ENCODE peak calls at places on chromosomes 3 and 15, in ten cellular contexts. U is islet precursor cell, G is SK-N-SH, S is RCC 7860, R is NCI-H2081, E is cardiac fibroblast, F is progenitor cell of endocrine pancreas, O is AML-193, L is NCI-H774, B is B cell. V is an unnamed sample.

GRCh38 chr3:37190667-37191066 is 16.3 kb upstream of the LRRFIP2 start:
- DNase-seq in U (no peak), G (no peak), S (no peak), R (no peak), E (no peak), F (no peak), O (no peak), L (no peak), B (no peak), V (no peak)

GRCh38 chr3:146187334-146187950 is 26.5 kb upstream of the PLOD2 start:
- DNase-seq in U (no peak), G (no peak), S (peak), R (peak), E (peak), F (no peak), O (peak), L (peak), B (no peak), V (no peak)

GRCh38 chr3:52244061-52244628 is 1.4 kb upstream of the PPM1M start:
- DNase-seq in U (peak), G (no peak), S (peak), R (no peak), E (peak), F (no peak), O (peak), L (no peak), B (no peak), V (no peak)

GRCh38 chr15:70098461-70099166 is 897 bp upstream of the TLE3 start:
- DNase-seq in U (peak), G (peak), S (no peak), R (peak), E (peak), F (peak), O (no peak), L (peak), B (no peak), V (no peak)

GRCh38 chr3:73656241-73656890 is 31.6 kb upstream of the PDZRN3 start:
- DNase-seq in U (peak), G (no peak), S (no peak), R (no peak), E (no peak), F (no peak), O (no peak), L (no peak), B (no peak), V (no peak)

GRCh38 chr15:45276851-45277250 is 24.8 kb downstream of the SLC28A2 start:
- DNase-seq in U (no peak), G (peak), S (peak), R (peak), E (peak), F (no peak), O (peak), L (no peak), B (no peak), V (no peak)

GRCh38 chr3:79086514-79086913 is 681.3 kb downstream of the ROBO1 start:
- DNase-seq in U (peak), G (peak), S (peak), R (peak), E (peak), F (peak), O (peak), L (no peak), B (no peak), V (peak)

GRCh38 chr3:123294296-123294938 is 92.7 kb downstream of the SEC22A start:
- DNase-seq in U (no peak), G (no peak), S (no peak), R (no peak), E (no peak), F (no peak), O (no peak), L (no peak), B (no peak), V (no peak)

GRCh38 chr3:42101048-42101447 is 9.9 kb downstream of the TRAK1 start:
- DNase-seq in U (no peak), G (no peak), S (peak), R (no peak), E (peak), F (no peak), O (peak), L (no peak), B (no peak), V (no peak)

GRCh38 chr15:40379853-40380252 is 2.7 kb upstream of the KNSTRN start:
- DNase-seq in U (no peak), G (no peak), S (peak), R (no peak), E (peak), F (no peak), O (peak), L (no peak), B (no peak), V (peak)

GRCh38 chr3:43765417-43766030 is 74.8 kb downstream of the ABHD5 start:
- DNase-seq in U (no peak), G (no peak), S (peak), R (no peak), E (peak), F (no peak), O (no peak), L (no peak), B (no peak), V (no peak)

GRCh38 chr15:38696120-38696727 is 131.6 kb upstream of the RASGRP1 start:
- DNase-seq in U (peak), G (no peak), S (peak), R (no peak), E (no peak), F (no peak), O (no peak), L (no peak), B (no peak), V (no peak)

GRCh38 chr15:94168250-94168649 is 63.1 kb upstream of the MCTP2 start:
- DNase-seq in U (no peak), G (no peak), S (no peak), R (no peak), E (no peak), F (no peak), O (peak), L (no peak), B (no peak), V (no peak)

GRCh38 chr3:117523407-117523806 is 813.8 kb downstream of the TUSC7 start:
- DNase-seq in U (peak), G (no peak), S (peak), R (no peak), E (no peak), F (no peak), O (no peak), L (no peak), B (no peak), V (no peak)

GRCh38 chr15:51223771-51224229 is 114.6 kb downstream of the CYP19A1 start:
- DNase-seq in U (no peak), G (no peak), S (peak), R (no peak), E (peak), F (no peak), O (no peak), L (no peak), B (no peak), V (peak)

GRCh38 chr3:66413151-66413751 is 87.6 kb downstream of the LRIG1 start:
- DNase-seq in U (peak), G (no peak), S (peak), R (no peak), E (no peak), F (no peak), O (no peak), L (no peak), B (no peak), V (peak)

GRCh38 chr15:96334705-96335428 is 4.4 kb downstream of the NR2F2 start:
- DNase-seq in U (no peak), G (no peak), S (no peak), R (peak), E (no peak), F (no peak), O (no peak), L (no peak), B (no peak), V (no peak)

GRCh38 chr3:33019981-33020380 is 68.5 kb downstream of the CCR4 start:
- DNase-seq in U (no peak), G (no peak), S (no peak), R (no peak), E (no peak), F (no peak), O (no peak), L (no peak), B (no peak), V (no peak)

GRCh38 chr15:50209804-50210203 is 27.8 kb downstream of the SLC27A2 start:
- DNase-seq in U (no peak), G (no peak), S (no peak), R (no peak), E (no peak), F (no peak), O (no peak), L (no peak), B (no peak), V (no peak)

GRCh38 chr15:88985547-88986393 is 72.6 kb upstream of the MFGE8 start:
- DNase-seq in U (no peak), G (no peak), S (no peak), R (no peak), E (no peak), F (no peak), O (no peak), L (no peak), B (no peak), V (no peak)

GRCh38 chr15:64582202-64582601 is 121.8 kb downstream of the ZNF609 start:
- DNase-seq in U (no peak), G (no peak), S (no peak), R (no peak), E (peak), F (no peak), O (no peak), L (no peak), B (no peak), V (no peak)

GRCh38 chr3:5245927-5246326 is 58.4 kb downstream of the EDEM1 start:
- DNase-seq in U (no peak), G (no peak), S (no peak), R (no peak), E (no peak), F (no peak), O (no peak), L (no peak), B (no peak), V (no peak)

GRCh38 chr15:99842071-99842470 is 108.8 kb upstream of the LYSMD4 start:
- DNase-seq in U (no peak), G (no peak), S (no peak), R (no peak), E (no peak), F (no peak), O (no peak), L (no peak), B (no peak), V (no peak)

GRCh38 chr15:55740981-55741591 is 1.9 kb downstream of the PRTG start:
- DNase-seq in U (no peak), G (no peak), S (no peak), R (no peak), E (no peak), F (no peak), O (no peak), L (no peak), B (no peak), V (no peak)

GRCh38 chr3:125053304-125053699 is 2.5 kb downstream of the HEG1 start:
- DNase-seq in U (no peak), G (no peak), S (no peak), R (no peak), E (no peak), F (no peak), O (no peak), L (no peak), B (no peak), V (no peak)

GRCh38 chr3:64398431-64398830 is 173.2 kb upstream of the PRICKLE2 start:
- DNase-seq in U (no peak), G (no peak), S (no peak), R (no peak), E (no peak), F (no peak), O (no peak), L (no peak), B (no peak), V (peak)

GRCh38 chr3:195188530-195188917 is 82.4 kb downstream of the XXYLT1 start:
- DNase-seq in U (no peak), G (no peak), S (no peak), R (no peak), E (no peak), F (no peak), O (no peak), L (no peak), B (no peak), V (no peak)

GRCh38 chr3:197373096-197373495 is 74.7 kb upstream of the DLG1 start:
- DNase-seq in U (no peak), G (no peak), S (no peak), R (no peak), E (no peak), F (no peak), O (no peak), L (no peak), B (no peak), V (no peak)

GRCh38 chr15:41927516-41927915 is 33.7 kb upstream of the SPTBN5 start:
- DNase-seq in U (no peak), G (no peak), S (no peak), R (no peak), E (no peak), F (no peak), O (no peak), L (no peak), B (no peak), V (no peak)

GRCh38 chr3:100330651-100331050 is 3.9 kb upstream of the NIT2 start:
- DNase-seq in U (no peak), G (no peak), S (no peak), R (no peak), E (no peak), F (no peak), O (no peak), L (no peak), B (no peak), V (no peak)

GRCh38 chr3:184405075-184406060 is 25.5 kb downstream of the CHRD start:
- DNase-seq in U (no peak), G (no peak), S (no peak), R (no peak), E (no peak), F (no peak), O (no peak), L (no peak), B (no peak), V (no peak)

GRCh38 chr3:11582123-11582968 is 61.4 kb downstream of the VGLL4 start:
- DNase-seq in U (peak), G (peak), S (peak), R (peak), E (peak), F (no peak), O (no peak), L (no peak), B (no peak), V (peak)

GRCh38 chr3:4778119-4778518 is 201.1 kb upstream of the BHLHE40 start:
- DNase-seq in U (no peak), G (no peak), S (no peak), R (no peak), E (no peak), F (no peak), O (no peak), L (no peak), B (no peak), V (no peak)